ENCODE peak calls at places on chromosomes 12 and 14, in five cellular contexts. G is frontal cortex; C is stimulated activated CD8-positive, alpha-beta memory T cell treated with anti-CD3 and anti-CD28 coated beads, Interleukin-15, amount 100 ng/mL, for 24 hours; F is HT1080; X is ELF-1. Z is an unnamed sample.
A peak's percentile ranks its signal among the peaks of the same experiment; 100 is the strongest.

GRCh38 chr12:120119395-120119973 is 2.9 kb upstream of the RAB35 start:
- DNase-seq in F (no peak), G (no peak), X (no peak), C (no peak), Z (no peak)

GRCh38 chr12:123513805-123514204 is 19.7 kb downstream of the RILPL1 start:
- DNase-seq in F (no peak), G (no peak), X (no peak), C (no peak), Z (no peak)

GRCh38 chr14:20332386-20332945 is 613 bp downstream of the CCNB1IP1 start:
- DNase-seq in F (no peak), C (no peak), X (no peak), G (no peak), Z (no peak)

GRCh38 chr12:121809712-121810116 is 5.9 kb downstream of the SETD1B start:
- DNase-seq in X (no peak), C (no peak), F (no peak), G (no peak), Z (no peak)

GRCh38 chr14:89813485-89814080 is 140.9 kb downstream of the EFCAB11 start:
- DNase-seq in G (no peak), F (no peak), C (no peak), X (peak; percentile 69), Z (no peak)

GRCh38 chr14:23551266-23552028 is at the start of gene ZFHX2:
- DNase-seq in X (peak; percentile 94), C (peak; percentile 51), G (peak; percentile 82), F (peak; percentile 86), Z (peak; percentile 83)

GRCh38 chr12:94175763-94176660 is 27.6 kb downstream of the PLXNC1 start:
- DNase-seq in F (peak; percentile 56), X (no peak), G (no peak), C (no peak), Z (no peak)

GRCh38 chr14:69648480-69649414 is 37.4 kb downstream of the SUSD6 start:
- DNase-seq in G (no peak), X (no peak), F (peak; percentile 86), C (no peak), Z (no peak)

GRCh38 chr12:32964981-32965585 is 68.5 kb upstream of the PKP2 start:
- DNase-seq in X (no peak), F (no peak), C (no peak), G (no peak), Z (no peak)

GRCh38 chr14:94048676-94049624 is 22.8 kb downstream of the OTUB2 start:
- DNase-seq in F (no peak), C (no peak), G (no peak), X (no peak), Z (no peak)

GRCh38 chr14:54730156-54730961 is 163.4 kb downstream of the SAMD4A start:
- DNase-seq in G (no peak), X (no peak), F (peak; percentile 45), C (no peak), Z (no peak)

GRCh38 chr12:18153826-18154225 is 63.8 kb upstream of the RERGL start:
- DNase-seq in X (peak; percentile 15), G (no peak), C (no peak), F (no peak), Z (no peak)

GRCh38 chr12:15404485-15404884 is 82.2 kb downstream of the PTPRO start:
- DNase-seq in G (no peak), F (peak; percentile 57), C (no peak), X (no peak), Z (no peak)

GRCh38 chr14:65281991-65282908 is 130.3 kb upstream of the FUT8 start:
- DNase-seq in X (peak; percentile 90), C (no peak), F (peak; percentile 93), G (peak; percentile 50), Z (peak; percentile 57)

GRCh38 chr14:99522457-99522891 is 41.3 kb downstream of the CCNK start:
- DNase-seq in G (no peak), F (peak; percentile 81), X (peak; percentile 59), C (no peak), Z (no peak)

GRCh38 chr12:76694369-76694768 is 69.5 kb upstream of the ZDHHC17 start:
- DNase-seq in F (no peak), C (no peak), G (no peak), X (no peak), Z (no peak)

GRCh38 chr12:84701041-84701440 is 211.6 kb downstream of the SLC6A15 start:
- DNase-seq in C (no peak), G (no peak), F (no peak), X (no peak), Z (no peak)

GRCh38 chr12:39490500-39491276 is 47.8 kb upstream of the KIF21A start:
- DNase-seq in X (no peak), F (peak; percentile 68), G (no peak), C (no peak), Z (no peak)

GRCh38 chr12:174596-174995 is 39.4 kb downstream of the SLC6A12 start:
- DNase-seq in X (no peak), F (no peak), C (no peak), G (no peak), Z (no peak)

GRCh38 chr14:35114036-35114435 is 7.8 kb downstream of the PPP2R3C start:
- DNase-seq in G (no peak), X (no peak), C (no peak), F (no peak), Z (no peak)

GRCh38 chr12:3542911-3543310 is 51.9 kb downstream of the PRMT8 start:
- DNase-seq in F (no peak), X (no peak), G (no peak), C (no peak), Z (no peak)

GRCh38 chr12:3559601-3560294 is 68.7 kb downstream of the PRMT8 start:
- DNase-seq in F (no peak), G (no peak), C (no peak), X (no peak), Z (no peak)

GRCh38 chr14:29805415-29806123 is 122.1 kb downstream of the PRKD1 start:
- DNase-seq in F (peak; percentile 79), X (no peak), G (no peak), C (no peak), Z (no peak)

GRCh38 chr12:52682381-52682660 is 2.1 kb upstream of the KRT1 start:
- DNase-seq in F (no peak), X (no peak), C (no peak), G (no peak), Z (no peak)

GRCh38 chr12:79886917-79887519 is 47.9 kb downstream of the PPP1R12A start:
- DNase-seq in G (no peak), F (peak; percentile 47), X (no peak), C (no peak), Z (no peak)

GRCh38 chr14:100238419-100239199 is at the start of gene YY1:
- DNase-seq in G (peak; percentile 98), F (peak; percentile 98), C (peak; percentile 97), X (peak; percentile 99), Z (peak; percentile 98)

GRCh38 chr14:27148143-27148542 is 550.3 kb upstream of the NOVA1 start:
- DNase-seq in X (no peak), F (no peak), G (no peak), C (no peak), Z (no peak)

GRCh38 chr14:75221797-75222196 is 45.4 kb upstream of the TMED10 start:
- DNase-seq in X (peak; percentile 11), F (no peak), C (no peak), G (no peak), Z (no peak)

GRCh38 chr14:59463773-59464650 is 1.2 kb downstream of the GPR135 start:
- DNase-seq in G (peak; percentile 43), C (peak; percentile 20), F (no peak), X (no peak), Z (no peak)

GRCh38 chr14:59395672-59396071 is 69.5 kb downstream of the GPR135 start:
- DNase-seq in F (no peak), C (no peak), X (no peak), G (no peak), Z (no peak)

GRCh38 chr12:92457458-92458195 is 245.2 kb upstream of the PLEKHG7 start:
- DNase-seq in F (peak; percentile 59), C (no peak), X (no peak), G (no peak), Z (no peak)

GRCh38 chr12:31585271-31585670 is 5.7 kb downstream of the DENND5B start:
- DNase-seq in F (peak; percentile 67), G (no peak), X (no peak), C (no peak), Z (no peak)

GRCh38 chr14:37969511-37969979 is 238.2 kb upstream of the SSTR1 start:
- DNase-seq in F (no peak), X (no peak), G (no peak), C (no peak), Z (no peak)

GRCh38 chr12:59314209-59314608 is 281.6 kb upstream of the SLC16A7 start:
- DNase-seq in G (no peak), C (no peak), F (no peak), X (no peak), Z (no peak)

GRCh38 chr12:106914796-106915634 is 40.7 kb upstream of the TMEM263 start:
- DNase-seq in X (no peak), G (no peak), C (no peak), F (no peak), Z (no peak)

GRCh38 chr12:6093764-6094163 is 30.7 kb downstream of the VWF start:
- DNase-seq in X (no peak), F (peak; percentile 12), C (no peak), G (no peak), Z (no peak)

GRCh38 chr12:28975564-28976340 is 173.3 kb upstream of the FAR2 start:
- DNase-seq in F (no peak), G (no peak), C (no peak), X (no peak), Z (no peak)

GRCh38 chr12:2288001-2288400 is 235.2 kb downstream of the CACNA1C start:
- DNase-seq in X (no peak), G (no peak), F (no peak), C (no peak), Z (no peak)

Z was measured in neural crest cell.